ENCODE peak calls at places on chromosomes 7 and 10, in five cellular contexts. C is activated T-helper 1 cell treated with Interleukin-2 at 50 U/mL for 16 hours; N is NCI-H1092 treated with DMSO at 0.1 percent for 48 hours; H is uterus; J is activated CD8-positive, alpha-beta T cell treated with anti-CD3 and anti-CD28 coated beads, Interleukin-2, amount 10 ng/mL, durations not matched to agents 7 days and 5 days. P is an unnamed sample.

GRCh38 chr7:25430200-25430953 is 202.1 kb upstream of the NPVF start:
- DNase-seq in C (no peak), N (no peak), H (no peak), J (no peak), P (no peak)

GRCh38 chr7:46015107-46015868 is 94.2 kb upstream of the IGFBP3 start:
- DNase-seq in C (no peak), N (no peak), H (no peak), J (no peak), P (no peak)

GRCh38 chr7:14551326-14551725 is 351.2 kb downstream of the DGKB start:
- DNase-seq in C (no peak), N (no peak), H (no peak), J (no peak), P (no peak)

GRCh38 chr10:103929396-103929921 is 11.5 kb upstream of the STN1 start:
- DNase-seq in C (no peak), N (no peak), H (no peak), J (no peak), P (peak; percentile 71)

GRCh38 chr7:79182283-79182682 is 271.2 kb downstream of the MAGI2 start:
- DNase-seq in C (no peak), N (no peak), H (no peak), J (no peak), P (peak; percentile 87)

GRCh38 chr7:151503902-151504714 is 15.6 kb downstream of the RHEB start:
- DNase-seq in C (no peak), N (no peak), H (peak; percentile 63), J (no peak), P (peak; percentile 91)

GRCh38 chr7:33495207-33495606 is 365.8 kb downstream of the BBS9 start:
- DNase-seq in C (no peak), N (no peak), H (no peak), J (no peak), P (peak; percentile 56)

GRCh38 chr7:2353650-2354172 is 916 bp upstream of the EIF3B start:
- DNase-seq in C (peak; percentile 84), N (peak; percentile 84), H (peak; percentile 87), J (peak; percentile 93), P (peak; percentile 91)

GRCh38 chr7:137717811-137718271 is 128.9 kb downstream of the DGKI start:
- DNase-seq in C (no peak), N (no peak), H (no peak), J (no peak), P (no peak)

P was measured in NCI-H226.